ENCODE peak calls at places on chromosomes 12 and 14, in four cellular contexts. G is HT-29; W is activated CD4-positive, alpha-beta T cell treated with anti-CD3 and anti-CD28 coated beads for 4 hours; Y is HT1080. C is an unnamed sample.

GRCh38 chr14:35402323-35403084 is 2.0 kb downstream of the NFKBIA start:
- DNase-seq in G (no peak), W (no peak), Y (no peak), C (no peak)

GRCh38 chr14:90742709-90743108 is 73.5 kb downstream of the TTC7B start:
- DNase-seq in G (no peak), W (no peak), Y (no peak), C (no peak)

GRCh38 chr14:52596861-52597260 is 44.2 kb downstream of the GPR137C start:
- DNase-seq in G (no peak), W (no peak), Y (peak), C (no peak)

GRCh38 chr12:101713059-101713682 is 15.7 kb downstream of the CHPT1 start:
- DNase-seq in G (no peak), W (no peak), Y (no peak), C (peak)

GRCh38 chr12:128840862-128841468 is 12.3 kb upstream of the GLT1D1 start:
- DNase-seq in G (no peak), W (no peak), Y (no peak), C (no peak)

GRCh38 chr12:132954471-132955048 is 1.5 kb downstream of the ZNF605 start:
- DNase-seq in G (no peak), W (no peak), Y (no peak), C (no peak)

GRCh38 chr14:76589246-76589645 is 172.0 kb upstream of the VASH1 start:
- DNase-seq in G (no peak), W (no peak), Y (peak), C (no peak)

GRCh38 chr12:26668847-26669246 is 164.1 kb downstream of the ITPR2 start:
- DNase-seq in G (no peak), W (no peak), Y (no peak), C (no peak)

GRCh38 chr12:124391340-124392261 is 96.7 kb downstream of the RFLNA start:
- DNase-seq in G (peak), W (peak), Y (peak), C (no peak)

GRCh38 chr12:44930972-44931600 is 55.0 kb upstream of the NELL2 start:
- DNase-seq in G (peak), W (peak), Y (peak), C (peak)

C was measured in LNCaP clone FGC.